ENCODE peak calls at places on chromosomes 7 and 10, in six cellular contexts. R is choroid plexus epithelial cell; W is AG04450; X is Panc1; D is CD8-positive, alpha-beta T cell; I is mammary epithelial cell. U is an unnamed sample.

GRCh38 chr7:131555565-131556054 is 818 bp downstream of the PODXL start:
- DNase-seq in I (no peak), W (no peak), X (no peak), R (no peak), D (no peak), U (no peak)

GRCh38 chr7:19177269-19177668 is 32.0 kb upstream of the FERD3L start:
- DNase-seq in R (no peak), X (no peak), I (peak), W (no peak), D (no peak), U (no peak)

GRCh38 chr7:13524076-13524475 is 465.4 kb downstream of the ETV1 start:
- DNase-seq in X (no peak), D (no peak), W (no peak), I (no peak), R (peak), U (peak)

GRCh38 chr7:12146813-12147212 is 64.3 kb upstream of the TMEM106B start:
- DNase-seq in I (no peak), X (no peak), W (no peak), D (no peak), R (no peak), U (no peak)

GRCh38 chr7:92691578-92691977 is 101.4 kb upstream of the FAM133B start:
- DNase-seq in D (no peak), I (peak), X (peak), R (peak), W (peak), U (peak)

GRCh38 chr7:149171894-149172533 is 23.3 kb upstream of the ZNF282 start:
- DNase-seq in D (no peak), R (peak), X (no peak), I (peak), W (no peak), U (peak)

GRCh38 chr10:96719850-96720421 is 378 bp downstream of the PIK3AP1 start:
- DNase-seq in X (no peak), D (peak), W (no peak), I (no peak), R (no peak), U (no peak)

GRCh38 chr7:26440993-26441636 is 149.5 kb downstream of the SNX10 start:
- DNase-seq in I (no peak), X (no peak), W (no peak), D (no peak), R (no peak), U (no peak)

GRCh38 chr7:52794621-52795020 is 240.8 kb upstream of the POM121L12 start:
- DNase-seq in R (no peak), I (no peak), D (no peak), X (no peak), W (no peak), U (no peak)

GRCh38 chr7:47225387-47226170 is 356.3 kb downstream of the TNS3 start:
- DNase-seq in D (no peak), R (peak), I (no peak), X (no peak), W (no peak), U (peak)

GRCh38 chr7:158863611-158864506 is 7.5 kb downstream of the DYNC2I1 start:
- DNase-seq in R (peak), W (no peak), I (peak), D (no peak), X (no peak), U (peak)

GRCh38 chr7:142133740-142134148 is 22.2 kb downstream of the MGAM2 start:
- DNase-seq in R (no peak), W (no peak), X (no peak), D (no peak), I (no peak), U (no peak)

GRCh38 chr7:116538138-116538537 is 13.3 kb downstream of the CAV1 start:
- DNase-seq in R (no peak), D (no peak), I (no peak), W (no peak), X (no peak), U (no peak)

GRCh38 chr10:62813981-62814380 is 2.2 kb downstream of the EGR2 start:
- DNase-seq in X (no peak), W (no peak), D (no peak), I (no peak), R (no peak), U (no peak)

GRCh38 chr7:122652851-122653250 is 46.1 kb downstream of the RNF133 start:
- DNase-seq in I (no peak), X (no peak), D (no peak), R (no peak), W (no peak), U (peak)

GRCh38 chr7:80830584-80831319 is 88.1 kb downstream of the SEMA3C start:
- DNase-seq in I (peak), W (no peak), R (peak), X (no peak), D (no peak), U (peak)

GRCh38 chr7:70694357-70694908 is 437.5 kb upstream of the GALNT17 start:
- DNase-seq in D (no peak), R (peak), X (no peak), W (no peak), I (peak), U (peak)

GRCh38 chr10:72375173-72375572 is 20.5 kb upstream of the DNAJB12 start:
- DNase-seq in W (no peak), D (no peak), X (no peak), I (no peak), R (peak), U (no peak)
- TF ChIP-seq CTCF in W (peak), D (no peak), X (no peak), I (peak), R (peak), U (no peak)

GRCh38 chr10:35637456-35637855 is 4.6 kb downstream of the FZD8 start:
- DNase-seq in I (no peak), R (peak), D (no peak), W (no peak), X (no peak), U (peak)
- H3K4me3 ChIP-seq in I (peak), R (peak), D (no peak), W (no peak), X (no peak), U (no peak)

GRCh38 chr10:48885376-48885775 is 54.3 kb downstream of the LRRC18 start:
- DNase-seq in I (no peak), D (no peak), R (peak), X (no peak), W (no peak), U (peak)
- TF ChIP-seq CTCF in I (peak), D (no peak), R (peak), X (no peak), W (no peak), U (peak)

GRCh38 chr10:78205457-78205856 is 171.8 kb downstream of the RPS24 start:
- DNase-seq in X (no peak), W (no peak), R (no peak), I (no peak), D (no peak), U (no peak)

GRCh38 chr10:78207776-78208175 is 174.1 kb downstream of the RPS24 start:
- DNase-seq in W (no peak), X (no peak), R (no peak), D (no peak), I (no peak), U (no peak)

GRCh38 chr10:78209987-78210386 is 176.3 kb downstream of the RPS24 start:
- DNase-seq in W (no peak), X (no peak), D (no peak), I (no peak), R (no peak), U (no peak)

GRCh38 chr10:78203915-78204818 is 170.5 kb downstream of the RPS24 start:
- DNase-seq in X (no peak), I (no peak), D (no peak), W (no peak), R (no peak), U (peak)

DNA sequence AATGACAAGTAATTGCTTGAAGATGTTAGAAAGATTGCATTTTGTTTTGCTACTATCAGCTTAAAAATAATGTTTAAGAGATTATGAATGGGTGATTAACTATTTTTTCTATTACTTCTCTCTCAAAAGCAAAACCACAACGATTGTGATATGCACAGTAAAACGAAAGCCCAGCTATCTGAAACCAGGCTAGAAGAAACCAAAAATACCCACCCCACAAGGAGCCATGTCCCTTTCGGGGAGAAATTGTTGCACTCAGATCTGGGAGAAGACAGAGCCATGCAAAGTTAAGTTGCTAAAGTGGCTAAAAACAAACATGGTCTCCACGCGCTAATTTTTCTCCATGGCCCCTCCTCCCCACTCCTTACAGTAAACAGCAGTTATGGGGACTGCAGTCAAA is 173.6 kb downstream of the RPS24 start:
- DNase-seq in X (no peak), R (no peak), I (no peak), W (no peak), D (no peak), U (no peak)
- H3K4me3 ChIP-seq in X (no peak), R (no peak), I (no peak), W (no peak), D (no peak), U (no peak)

DNA sequence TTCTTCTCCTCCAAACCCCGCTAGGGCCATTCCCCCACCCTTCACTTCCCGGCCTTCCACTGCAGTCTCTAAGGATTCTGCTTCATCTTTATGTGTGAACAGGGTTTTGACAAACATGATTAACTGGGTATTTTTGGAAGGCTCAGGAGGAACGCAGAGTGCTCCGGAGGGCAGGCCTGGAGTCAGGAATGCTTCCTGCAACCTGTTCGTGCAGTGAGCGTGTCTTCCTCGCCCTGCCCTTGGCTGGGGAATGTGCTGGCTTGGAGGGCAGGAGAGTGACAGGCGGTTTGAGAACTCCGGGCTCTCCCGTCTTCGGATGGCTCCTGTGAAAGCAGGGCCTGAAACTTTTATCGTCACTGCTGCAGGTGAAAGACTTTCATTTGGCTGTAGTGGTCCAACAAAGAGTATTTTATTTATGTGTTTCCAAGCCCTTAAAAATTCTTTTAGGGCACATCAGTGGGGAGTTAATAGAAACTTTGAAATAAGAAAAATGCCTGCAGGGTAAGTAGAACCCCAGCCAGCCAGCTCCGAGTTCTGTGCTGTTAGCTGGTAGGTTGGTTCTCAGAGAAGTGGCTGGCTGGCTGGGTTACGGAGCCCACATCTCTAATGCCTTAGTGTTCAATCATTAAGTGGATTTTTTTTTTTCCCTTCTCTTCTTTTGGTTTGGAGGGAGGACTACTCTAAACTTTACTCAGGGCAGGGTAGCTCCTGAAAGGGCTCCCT is 51.0 kb downstream of the TCF7L2 start:
- DNase-seq in R (no peak), I (peak), X (no peak), D (no peak), W (no peak), U (no peak)
- TF ChIP-seq CTCF in R (no peak), I (peak), X (no peak), D (no peak), W (peak), U (no peak)

GRCh38 chr7:100176096-100176835 is 915 bp downstream of the GPC2 start:
- DNase-seq in R (no peak), I (no peak), W (no peak), X (no peak), D (no peak), U (no peak)
- H3K4me3 ChIP-seq in R (peak), I (peak), W (peak), X (peak), D (no peak), U (peak)

U was measured in cardiac fibroblast.